ENCODE peak calls at places on chromosomes 3 and 15, in four cellular contexts. One of them, this sample, is unnamed.

GRCh38 chr3:151285940-151286339 is 7.6 kb upstream of the P2RY14 start:
- DNase-seq in astrocyte: no peak
- DNase-seq in IMR-90: no peak
- DNase-seq in GM23338: no peak
- DNase-seq in this sample: no peak

GRCh38 chr3:13415236-13416001 is 4.7 kb downstream of the NUP210 start:
- DNase-seq in astrocyte: no peak
- DNase-seq in IMR-90: no peak
- DNase-seq in GM23338: no peak
- DNase-seq in this sample: no peak

GRCh38 chr3:58260261-58260731 is 22.7 kb downstream of the ABHD6 start:
- DNase-seq in astrocyte: peak; percentile 94
- DNase-seq in IMR-90: peak; percentile 93
- DNase-seq in GM23338: no peak
- DNase-seq in this sample: no peak

GRCh38 chr3:47522082-47522987 is 8.8 kb upstream of the ELP6 start:
- DNase-seq in astrocyte: peak; percentile 77
- DNase-seq in IMR-90: peak; percentile 91
- DNase-seq in GM23338: peak; percentile 96
- DNase-seq in this sample: peak; percentile 75

GRCh38 chr15:62432702-62433398 is 267.8 kb upstream of the C2CD4B start:
- DNase-seq in astrocyte: no peak
- DNase-seq in IMR-90: no peak
- DNase-seq in GM23338: no peak
- DNase-seq in this sample: no peak

GRCh38 chr15:81407151-81407550 is 33.1 kb upstream of the TMC3 start:
- DNase-seq in astrocyte: no peak
- DNase-seq in IMR-90: no peak
- DNase-seq in GM23338: no peak
- DNase-seq in this sample: no peak

GRCh38 chr3:47416041-47416440 is 35.2 kb downstream of the PTPN23 start:
- DNase-seq in astrocyte: no peak
- DNase-seq in IMR-90: no peak
- DNase-seq in GM23338: peak; percentile 58
- DNase-seq in this sample: no peak

GRCh38 chr15:50358805-50359204 is 3.8 kb upstream of the GABPB1 start:
- DNase-seq in astrocyte: peak; percentile 36
- DNase-seq in IMR-90: peak; percentile 59
- DNase-seq in GM23338: peak; percentile 61
- DNase-seq in this sample: no peak

GRCh38 chr15:69818529-69818928 is 279.2 kb downstream of the TLE3 start:
- DNase-seq in astrocyte: no peak
- DNase-seq in IMR-90: no peak
- DNase-seq in GM23338: no peak
- DNase-seq in this sample: no peak

GRCh38 chr15:31397851-31398661 is 71.4 kb downstream of the KLF13 start:
- DNase-seq in astrocyte: no peak
- DNase-seq in IMR-90: no peak
- DNase-seq in GM23338: peak; percentile 36
- DNase-seq in this sample: no peak

GRCh38 chr3:15645740-15646490 is 44.4 kb downstream of the BTD start:
- DNase-seq in astrocyte: peak; percentile 98
- DNase-seq in IMR-90: peak; percentile 94
- DNase-seq in GM23338: no peak
- DNase-seq in this sample: peak; percentile 85

DNA sequence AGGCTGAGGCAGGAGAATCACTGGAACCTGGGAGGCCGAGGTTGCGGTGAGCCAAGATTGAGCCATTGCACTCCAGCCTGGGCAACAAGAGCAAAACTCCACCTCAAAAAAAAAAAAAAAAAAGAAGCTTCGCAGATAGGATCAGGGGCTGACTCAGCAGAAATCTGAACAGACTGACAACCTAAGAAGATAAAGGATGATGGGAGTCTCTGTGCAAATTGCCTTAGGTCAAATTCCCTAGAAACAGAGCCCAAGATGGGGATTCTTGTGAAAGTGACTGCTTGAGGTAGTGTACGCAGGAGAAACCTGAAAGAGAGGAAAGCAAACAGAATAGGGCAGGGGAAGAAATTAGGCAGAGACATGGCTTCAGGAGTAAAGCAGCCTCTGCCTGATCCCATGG is 160.8 kb upstream of the LRIG1 start:
- DNase-seq in astrocyte: no peak
- DNase-seq in IMR-90: no peak
- DNase-seq in GM23338: no peak
- DNase-seq in this sample: no peak
- H2AFZ ChIP-seq in astrocyte: no peak overlapping the region
- H2AFZ ChIP-seq in IMR-90: no peak overlapping the region
- H2AFZ ChIP-seq in GM23338: peak overlapping the region; percentile 84
- H2AFZ ChIP-seq in this sample: no peak overlapping the region

DNA sequence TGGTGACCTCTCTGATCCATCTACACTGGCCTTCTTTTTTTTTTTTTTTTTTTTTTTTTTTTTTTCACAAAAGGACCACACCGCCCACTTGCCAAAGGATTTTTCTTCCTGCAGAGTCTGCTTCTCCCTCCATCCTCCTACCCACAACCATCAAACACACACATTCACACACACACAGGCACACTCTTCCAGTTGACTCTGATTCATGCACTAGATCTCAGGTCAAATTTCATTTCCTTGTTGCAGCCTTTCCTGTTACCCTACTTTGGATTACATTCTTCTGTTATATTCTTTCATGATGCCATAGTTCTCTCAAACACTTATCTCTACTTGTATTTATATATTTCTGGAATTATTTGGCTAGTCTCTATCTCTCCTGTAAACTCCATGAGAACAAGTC is 133.9 kb downstream of the STAC start:
- DNase-seq in astrocyte: peak; percentile 63
- DNase-seq in IMR-90: peak; percentile 2
- DNase-seq in GM23338: no peak
- DNase-seq in this sample: no peak
- H3K4me3 ChIP-seq in astrocyte: no peak overlapping the region
- H3K4me3 ChIP-seq in IMR-90: no peak overlapping the region
- H3K4me3 ChIP-seq in GM23338: no peak overlapping the region
- H3K4me3 ChIP-seq in this sample: no peak overlapping the region

GRCh38 chr3:168081856-168082255 is 13.9 kb downstream of the GOLIM4 start:
- DNase-seq in astrocyte: no peak
- DNase-seq in IMR-90: no peak
- DNase-seq in GM23338: no peak
- DNase-seq in this sample: no peak

GRCh38 chr3:168080022-168080421 is 15.7 kb downstream of the GOLIM4 start:
- DNase-seq in astrocyte: no peak
- DNase-seq in IMR-90: no peak
- DNase-seq in GM23338: no peak
- DNase-seq in this sample: no peak

GRCh38 chr3:168077091-168077490 is 18.6 kb downstream of the GOLIM4 start:
- DNase-seq in astrocyte: peak; percentile 43
- DNase-seq in IMR-90: peak; percentile 37
- DNase-seq in GM23338: no peak
- DNase-seq in this sample: no peak

GRCh38 chr3:168081171-168081771 is 14.5 kb downstream of the GOLIM4 start:
- DNase-seq in astrocyte: peak; percentile 36
- DNase-seq in IMR-90: peak; percentile 74
- DNase-seq in GM23338: no peak
- DNase-seq in this sample: no peak

DNA sequence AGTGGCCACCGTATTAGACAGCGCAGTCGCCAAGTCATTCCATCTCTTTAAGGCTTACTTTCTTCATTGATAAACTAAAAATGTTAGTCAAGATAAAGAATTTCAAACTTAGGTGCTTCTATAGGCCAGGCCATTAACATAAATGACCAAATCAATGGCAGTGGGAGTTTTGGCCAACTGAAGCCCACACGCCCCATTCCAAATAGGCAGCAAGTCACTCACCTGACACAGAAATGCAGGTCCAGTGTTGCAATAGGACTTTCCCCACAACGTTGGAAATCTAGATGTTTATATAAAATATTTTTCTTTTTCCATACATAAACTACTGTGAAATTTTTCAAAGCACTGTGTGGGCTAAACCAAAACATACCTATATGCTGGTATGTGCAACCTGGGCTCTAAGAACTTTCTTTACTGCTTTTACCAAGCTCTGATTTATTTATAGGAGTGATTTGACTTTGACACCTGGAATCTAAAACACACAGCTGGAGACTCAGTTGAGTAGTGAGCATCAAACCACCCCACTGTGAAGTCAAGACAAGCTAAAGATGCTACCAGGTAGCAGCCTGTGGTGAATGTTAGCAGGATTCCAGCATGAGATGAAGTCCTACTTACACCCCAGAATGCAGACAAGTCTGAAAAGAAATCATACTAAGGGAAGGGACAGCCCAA is 15.1 kb downstream of the GOLIM4 start:
- DNase-seq in astrocyte: no peak
- DNase-seq in IMR-90: no peak
- DNase-seq in GM23338: no peak
- DNase-seq in this sample: no peak
- H2AFZ ChIP-seq in astrocyte: no peak overlapping the region
- H2AFZ ChIP-seq in IMR-90: no peak overlapping the region
- H2AFZ ChIP-seq in GM23338: no peak overlapping the region
- H2AFZ ChIP-seq in this sample: no peak overlapping the region

DNA sequence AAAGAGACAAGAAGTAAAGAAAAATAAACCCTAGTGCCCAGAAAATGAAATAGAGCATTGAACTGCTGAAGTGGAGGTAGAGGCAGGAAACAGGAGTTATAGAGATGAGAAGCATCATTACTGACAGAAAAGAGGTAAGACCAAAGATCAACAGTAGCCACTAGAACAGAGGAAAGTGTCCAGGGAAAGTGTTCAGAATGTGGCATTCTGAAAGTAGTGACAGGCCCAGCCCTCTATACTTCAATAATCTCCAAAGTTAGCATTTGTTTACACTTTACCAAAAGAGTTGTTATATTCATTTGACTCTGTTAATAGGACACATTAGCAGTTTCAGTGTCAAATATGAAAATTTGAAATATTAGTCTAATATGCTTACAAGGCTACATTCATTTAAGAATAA is 727.1 kb upstream of the NECTIN3 start:
- DNase-seq in astrocyte: no peak
- DNase-seq in IMR-90: no peak
- DNase-seq in GM23338: no peak
- DNase-seq in this sample: no peak
- H3K4me3 ChIP-seq in astrocyte: no peak overlapping the region
- H3K4me3 ChIP-seq in IMR-90: no peak overlapping the region
- H3K4me3 ChIP-seq in GM23338: no peak overlapping the region
- H3K4me3 ChIP-seq in this sample: no peak overlapping the region

GRCh38 chr15:92409521-92409920 is 15.8 kb downstream of the ST8SIA2 start:
- DNase-seq in astrocyte: no peak
- DNase-seq in IMR-90: no peak
- DNase-seq in GM23338: no peak
- DNase-seq in this sample: no peak

GRCh38 chr15:92410544-92410943 is 16.9 kb downstream of the ST8SIA2 start:
- DNase-seq in astrocyte: no peak
- DNase-seq in IMR-90: no peak
- DNase-seq in GM23338: no peak
- DNase-seq in this sample: no peak

GRCh38 chr15:92413511-92413910 is 19.8 kb downstream of the ST8SIA2 start:
- DNase-seq in astrocyte: no peak
- DNase-seq in IMR-90: no peak
- DNase-seq in GM23338: no peak
- DNase-seq in this sample: no peak

GRCh38 chr15:92409006-92409405 is 15.3 kb downstream of the ST8SIA2 start:
- DNase-seq in astrocyte: no peak
- DNase-seq in IMR-90: no peak
- DNase-seq in GM23338: no peak
- DNase-seq in this sample: no peak

GRCh38 chr15:92411256-92411655 is 17.6 kb downstream of the ST8SIA2 start:
- DNase-seq in astrocyte: no peak
- DNase-seq in IMR-90: no peak
- DNase-seq in GM23338: no peak
- DNase-seq in this sample: no peak
- H2AFZ ChIP-seq in astrocyte: no peak overlapping the region
- H2AFZ ChIP-seq in IMR-90: no peak overlapping the region
- H2AFZ ChIP-seq in GM23338: no peak overlapping the region
- H2AFZ ChIP-seq in this sample: no peak overlapping the region

GRCh38 chr15:96551196-96551595 is 220.7 kb downstream of the NR2F2 start:
- DNase-seq in astrocyte: no peak
- DNase-seq in IMR-90: no peak
- DNase-seq in GM23338: no peak
- DNase-seq in this sample: no peak

GRCh38 chr15:96553451-96553850 is 223.0 kb downstream of the NR2F2 start:
- DNase-seq in astrocyte: no peak
- DNase-seq in IMR-90: no peak
- DNase-seq in GM23338: no peak
- DNase-seq in this sample: no peak

GRCh38 chr15:96551722-96552121 is 221.2 kb downstream of the NR2F2 start:
- DNase-seq in astrocyte: no peak
- DNase-seq in IMR-90: no peak
- DNase-seq in GM23338: no peak
- DNase-seq in this sample: no peak

GRCh38 chr15:96553006-96553405 is 222.5 kb downstream of the NR2F2 start:
- DNase-seq in astrocyte: no peak
- DNase-seq in IMR-90: no peak
- DNase-seq in GM23338: no peak
- DNase-seq in this sample: no peak

GRCh38 chr15:96549136-96549535 is 218.6 kb downstream of the NR2F2 start:
- DNase-seq in astrocyte: no peak
- DNase-seq in IMR-90: no peak
- DNase-seq in GM23338: no peak
- DNase-seq in this sample: no peak
- H3K4me3 ChIP-seq in astrocyte: no peak overlapping the region
- H3K4me3 ChIP-seq in IMR-90: no peak overlapping the region
- H3K4me3 ChIP-seq in GM23338: no peak overlapping the region
- H3K4me3 ChIP-seq in this sample: no peak overlapping the region

GRCh38 chr3:128421966-128422365 is 44.7 kb downstream of the DNAJB8 start:
- DNase-seq in astrocyte: no peak
- DNase-seq in IMR-90: no peak
- DNase-seq in GM23338: no peak
- DNase-seq in this sample: no peak

GRCh38 chr3:128424508-128425069 is 42.1 kb downstream of the DNAJB8 start:
- DNase-seq in astrocyte: peak; percentile 42
- DNase-seq in IMR-90: peak; percentile 54
- DNase-seq in GM23338: no peak
- DNase-seq in this sample: no peak

GRCh38 chr3:128421439-128421836 is 45.3 kb downstream of the DNAJB8 start:
- DNase-seq in astrocyte: no peak
- DNase-seq in IMR-90: no peak
- DNase-seq in GM23338: no peak
- DNase-seq in this sample: no peak

GRCh38 chr3:128423525-128424147 is 43.1 kb downstream of the DNAJB8 start:
- DNase-seq in astrocyte: no peak
- DNase-seq in IMR-90: no peak
- DNase-seq in GM23338: no peak
- DNase-seq in this sample: no peak

GRCh38 chr3:128422762-128423524 is 43.7 kb downstream of the DNAJB8 start:
- DNase-seq in astrocyte: no peak
- DNase-seq in IMR-90: no peak
- DNase-seq in GM23338: no peak
- DNase-seq in this sample: no peak
- H2AFZ ChIP-seq in astrocyte: no peak overlapping the region
- H2AFZ ChIP-seq in IMR-90: no peak overlapping the region
- H2AFZ ChIP-seq in GM23338: no peak overlapping the region
- H2AFZ ChIP-seq in this sample: no peak overlapping the region